ENCODE peak calls at places on chromosomes 4 and X, in five cellular contexts. I is transverse colon, T is HL-60, C is breast epithelium, N is HepG2. W is an unnamed sample.

GRCh38 chr4:94160774-94161173 is 46.9 kb upstream of the SMARCAD1 start:
- DNase-seq in C (no peak), T (no peak), I (no peak), N (no peak), W (no peak)

GRCh38 chrX:23732704-23733103 is 10.4 kb downstream of the ACOT9 start:
- DNase-seq in I (no peak), N (no peak), C (no peak), T (no peak), W (no peak)

GRCh38 chr4:76624271-76624681 is 189.2 kb downstream of the SHROOM3 start:
- DNase-seq in I (no peak), C (no peak), T (no peak), N (no peak), W (peak)

GRCh38 chrX:24014388-24015018 is 12.5 kb downstream of the KLHL15 start:
- DNase-seq in I (no peak), C (no peak), T (no peak), N (no peak), W (no peak)

GRCh38 chr4:168811207-168811606 is 198.8 kb downstream of the CBR4 start:
- DNase-seq in N (no peak), I (no peak), C (no peak), T (no peak), W (no peak)

GRCh38 chr4:151781026-151781425 is 20.2 kb upstream of the GATB start:
- DNase-seq in N (no peak), T (no peak), C (no peak), I (no peak), W (no peak)

GRCh38 chrX:114675365-114675764 is 91.5 kb downstream of the HTR2C start:
- DNase-seq in T (no peak), N (no peak), C (no peak), I (no peak), W (no peak)

GRCh38 chr4:20658456-20658855 is 41.8 kb upstream of the PACRGL start:
- DNase-seq in I (no peak), T (no peak), N (no peak), C (no peak), W (no peak)

GRCh38 chr4:16136321-16136720 is 52.5 kb upstream of the PROM1 start:
- DNase-seq in I (no peak), T (no peak), C (no peak), N (no peak), W (no peak)

GRCh38 chr4:143356493-143356892 is 19.8 kb downstream of the GAB1 start:
- DNase-seq in C (no peak), T (no peak), I (no peak), N (no peak), W (no peak)

GRCh38 chr4:101304916-101305315 is 42.4 kb downstream of the PPP3CA start:
- DNase-seq in T (no peak), C (no peak), N (peak), I (no peak), W (no peak)
- TF ChIP-seq POLR2AphosphoS5 in T (no peak), C (no peak), N (no peak), I (no peak), W (no peak)

DNA sequence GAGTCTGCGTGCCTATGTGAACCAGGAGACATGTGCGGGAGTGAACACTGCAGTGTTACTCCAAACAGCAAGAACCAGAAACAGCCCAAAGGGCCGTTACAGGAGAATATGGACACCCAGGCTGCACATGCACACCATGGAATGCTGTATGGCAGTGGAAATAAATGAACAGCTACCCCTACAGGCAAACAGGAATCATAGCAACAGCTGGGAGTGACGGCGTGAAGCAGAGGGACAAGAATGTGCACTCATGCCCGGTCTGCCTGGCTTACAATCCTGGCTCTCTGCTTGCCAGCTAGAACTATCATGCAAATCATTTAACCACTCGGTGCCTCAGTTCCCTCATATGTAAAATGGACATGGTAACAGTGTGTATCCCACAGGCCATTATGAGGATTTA is 16.6 kb downstream of the GPKOW start:
- DNase-seq in C (no peak), T (peak), I (no peak), N (peak), W (no peak)
- TF ChIP-seq CTCF in C (no peak), T (no peak), I (peak), N (peak), W (peak)

GRCh38 chr4:184902550-184902949 is 76.8 kb upstream of the ACSL1 start:
- DNase-seq in N (no peak), T (no peak), C (no peak), I (no peak), W (no peak)
- H3K4me3 ChIP-seq in N (no peak), T (no peak), C (no peak), I (no peak), W (no peak)

GRCh38 chrX:11750051-11750450 is 8.0 kb upstream of the MSL3 start:
- DNase-seq in T (peak), C (no peak), I (no peak), N (no peak), W (no peak)
- TF ChIP-seq POLR2AphosphoS5 in T (no peak), C (no peak), I (no peak), N (no peak), W (no peak)

W was measured in sigmoid colon.